ENCODE peak calls at places on chromosomes 6 and 20, in four cellular contexts. One of them, this sample, is unnamed.

GRCh38 chr20:19404836-19405235 is 192.4 kb downstream of the SLC24A3 start:
- DNase-seq in GM12878: no peak
- DNase-seq in K562: no peak
- DNase-seq in HepG2: no peak
- DNase-seq in this sample: no peak

GRCh38 chr20:17625246-17626051 is 55.6 kb downstream of the DSTN start:
- DNase-seq in HepG2: no peak
- DNase-seq in GM12878: no peak
- DNase-seq in K562: no peak
- DNase-seq in this sample: no peak

GRCh38 chr6:45116714-45117410 is 211.3 kb upstream of the RUNX2 start:
- DNase-seq in GM12878: no peak
- DNase-seq in HepG2: no peak
- DNase-seq in K562: no peak
- DNase-seq in this sample: no peak

GRCh38 chr6:2448826-2449571 is 203.6 kb upstream of the GMDS start:
- DNase-seq in K562: peak
- DNase-seq in GM12878: no peak
- DNase-seq in HepG2: peak
- DNase-seq in this sample: peak

GRCh38 chr20:62627901-62628612 is 14.2 kb upstream of the SLCO4A1 start:
- DNase-seq in GM12878: no peak
- DNase-seq in K562: no peak
- DNase-seq in HepG2: no peak
- DNase-seq in this sample: no peak

GRCh38 chr6:15596241-15596896 is 66.5 kb downstream of the DTNBP1 start:
- DNase-seq in HepG2: no peak
- DNase-seq in GM12878: no peak
- DNase-seq in K562: no peak
- DNase-seq in this sample: no peak

GRCh38 chr6:107635058-107635515 is 145.2 kb downstream of the SOBP start:
- DNase-seq in HepG2: no peak
- DNase-seq in K562: no peak
- DNase-seq in GM12878: no peak
- DNase-seq in this sample: no peak

GRCh38 chr20:63326314-63327228 is 33.6 kb downstream of the COL20A1 start:
- DNase-seq in HepG2: no peak
- DNase-seq in K562: no peak
- DNase-seq in GM12878: peak
- DNase-seq in this sample: no peak

GRCh38 chr20:35146299-35146921 is 726 bp downstream of the EDEM2 start:
- DNase-seq in GM12878: no peak
- DNase-seq in K562: peak
- DNase-seq in HepG2: peak
- DNase-seq in this sample: peak

GRCh38 chr20:8094415-8094818 is 37.6 kb upstream of the PLCB1 start:
- DNase-seq in HepG2: no peak
- DNase-seq in GM12878: no peak
- DNase-seq in K562: no peak
- DNase-seq in this sample: no peak

GRCh38 chr6:121837545-121838229 is 402.2 kb downstream of the GJA1 start:
- DNase-seq in HepG2: no peak
- DNase-seq in GM12878: no peak
- DNase-seq in K562: no peak
- DNase-seq in this sample: no peak

GRCh38 chr6:98724537-98724936 is 109.8 kb upstream of the POU3F2 start:
- DNase-seq in K562: no peak
- DNase-seq in HepG2: peak
- DNase-seq in GM12878: no peak
- DNase-seq in this sample: no peak

GRCh38 chr6:81362246-81362645 is 390.2 kb downstream of the TENT5A start:
- DNase-seq in HepG2: no peak
- DNase-seq in GM12878: no peak
- DNase-seq in K562: no peak
- DNase-seq in this sample: no peak

GRCh38 chr20:37988555-37988954 is 44.7 kb downstream of the TTI1 start:
- DNase-seq in HepG2: no peak
- DNase-seq in GM12878: no peak
- DNase-seq in K562: no peak
- DNase-seq in this sample: no peak

GRCh38 chr20:41242352-41242751 is 75.2 kb downstream of the ZHX3 start:
- DNase-seq in K562: no peak
- DNase-seq in GM12878: no peak
- DNase-seq in HepG2: peak
- DNase-seq in this sample: no peak

GRCh38 chr6:21240709-21241108 is 352.8 kb upstream of the SOX4 start:
- DNase-seq in GM12878: no peak
- DNase-seq in HepG2: peak
- DNase-seq in K562: no peak
- DNase-seq in this sample: no peak

GRCh38 chr6:109309917-109310316 is 72.3 kb downstream of the CD164 start:
- DNase-seq in GM12878: no peak
- DNase-seq in HepG2: no peak
- DNase-seq in K562: no peak
- DNase-seq in this sample: no peak

GRCh38 chr6:158561938-158562337 is 2.0 kb downstream of the TMEM181 start:
- DNase-seq in HepG2: no peak
- DNase-seq in K562: no peak
- DNase-seq in GM12878: no peak
- DNase-seq in this sample: no peak

GRCh38 chr6:36126553-36127458 is 3.5 kb upstream of the MAPK13 start:
- DNase-seq in GM12878: no peak
- DNase-seq in HepG2: peak
- DNase-seq in K562: no peak
- DNase-seq in this sample: no peak

GRCh38 chr20:38731738-38732113 is 7.4 kb downstream of the SLC32A1 start:
- DNase-seq in GM12878: no peak
- DNase-seq in K562: no peak
- DNase-seq in HepG2: no peak
- DNase-seq in this sample: no peak

GRCh38 chr20:62599216-62600110 is 42.8 kb upstream of the SLCO4A1 start:
- DNase-seq in GM12878: no peak
- DNase-seq in K562: no peak
- DNase-seq in HepG2: no peak
- DNase-seq in this sample: no peak

GRCh38 chr6:91716361-91716760 is 1129.5 kb upstream of the MAP3K7 start:
- DNase-seq in K562: no peak
- DNase-seq in HepG2: no peak
- DNase-seq in GM12878: no peak
- DNase-seq in this sample: no peak

GRCh38 chr6:1708141-1708540 is 98.4 kb downstream of the FOXC1 start:
- DNase-seq in HepG2: no peak
- DNase-seq in K562: no peak
- DNase-seq in GM12878: no peak
- DNase-seq in this sample: no peak

GRCh38 chr20:6034134-6034969 is 19.5 kb downstream of the LRRN4 start:
- DNase-seq in HepG2: no peak
- DNase-seq in GM12878: no peak
- DNase-seq in K562: no peak
- DNase-seq in this sample: no peak

GRCh38 chr6:117018771-117019170 is 141.7 kb downstream of the RFX6 start:
- DNase-seq in GM12878: no peak
- DNase-seq in K562: no peak
- DNase-seq in HepG2: no peak
- DNase-seq in this sample: no peak

GRCh38 chr6:170106906-170107525 is 183.9 kb downstream of the DLL1 start:
- DNase-seq in GM12878: no peak
- DNase-seq in K562: no peak
- DNase-seq in HepG2: no peak
- DNase-seq in this sample: no peak

GRCh38 chr6:13445005-13445743 is 42.2 kb downstream of the GFOD1 start:
- DNase-seq in GM12878: no peak
- DNase-seq in HepG2: no peak
- DNase-seq in K562: peak
- DNase-seq in this sample: peak

GRCh38 chr6:37103169-37104039 is 66.5 kb upstream of the PIM1 start:
- DNase-seq in HepG2: peak
- DNase-seq in GM12878: no peak
- DNase-seq in K562: peak
- DNase-seq in this sample: no peak

GRCh38 chr6:157281570-157281969 is 41.7 kb downstream of the TMEM242 start:
- DNase-seq in GM12878: no peak
- DNase-seq in K562: peak
- DNase-seq in HepG2: no peak
- DNase-seq in this sample: no peak

GRCh38 chr6:97674802-97675201 is 391.8 kb upstream of the MMS22L start:
- DNase-seq in K562: no peak
- DNase-seq in GM12878: no peak
- DNase-seq in HepG2: no peak
- DNase-seq in this sample: no peak

GRCh38 chr6:169627736-169628423 is 73.9 kb downstream of the WDR27 start:
- DNase-seq in GM12878: no peak
- DNase-seq in HepG2: no peak
- DNase-seq in K562: no peak
- DNase-seq in this sample: no peak

GRCh38 chr20:58867211-58867610 is 14.7 kb downstream of the GNAS start:
- DNase-seq in HepG2: no peak
- DNase-seq in GM12878: no peak
- DNase-seq in K562: no peak
- DNase-seq in this sample: no peak

GRCh38 chr20:61094581-61094980 is 157.5 kb upstream of the CDH4 start:
- DNase-seq in K562: no peak
- DNase-seq in GM12878: no peak
- DNase-seq in HepG2: no peak
- DNase-seq in this sample: no peak

GRCh38 chr6:165071906-165072305 is 237.5 kb downstream of the C6orf118 start:
- DNase-seq in K562: no peak
- DNase-seq in GM12878: no peak
- DNase-seq in HepG2: no peak
- DNase-seq in this sample: no peak

GRCh38 chr6:110523461-110524021 is 47.1 kb upstream of the SLC22A16 start:
- DNase-seq in GM12878: no peak
- DNase-seq in K562: no peak
- DNase-seq in HepG2: no peak
- DNase-seq in this sample: no peak

GRCh38 chr6:21185849-21186478 is 407.6 kb upstream of the SOX4 start:
- DNase-seq in K562: no peak
- DNase-seq in HepG2: no peak
- DNase-seq in GM12878: no peak
- DNase-seq in this sample: no peak

GRCh38 chr20:35312348-35312747 is 20.1 kb upstream of the FAM83C start:
- DNase-seq in HepG2: peak
- DNase-seq in K562: no peak
- DNase-seq in GM12878: peak
- DNase-seq in this sample: no peak

GRCh38 chr6:80332013-80332412 is 225.5 kb downstream of the BCKDHB start:
- DNase-seq in HepG2: no peak
- DNase-seq in K562: no peak
- DNase-seq in GM12878: no peak
- DNase-seq in this sample: no peak
- TF ChIP-seq FOXK2 in HepG2: no peak
- TF ChIP-seq FOXK2 in K562: no peak
- TF ChIP-seq FOXK2 in GM12878: no peak
- TF ChIP-seq FOXK2 in this sample: no peak

GRCh38 chr20:43740642-43741041 is 13.8 kb upstream of the GTSF1L start:
- DNase-seq in HepG2: no peak
- DNase-seq in K562: no peak
- DNase-seq in GM12878: no peak
- DNase-seq in this sample: no peak

GRCh38 chr20:43731927-43732326 is 5.1 kb upstream of the GTSF1L start:
- DNase-seq in HepG2: no peak
- DNase-seq in K562: no peak
- DNase-seq in GM12878: no peak
- DNase-seq in this sample: no peak

GRCh38 chr20:43739148-43739749 is 12.4 kb upstream of the GTSF1L start:
- DNase-seq in HepG2: no peak
- DNase-seq in GM12878: no peak
- DNase-seq in K562: no peak
- DNase-seq in this sample: no peak

GRCh38 chr20:43737925-43738324 is 11.1 kb upstream of the GTSF1L start:
- DNase-seq in GM12878: no peak
- DNase-seq in K562: no peak
- DNase-seq in HepG2: no peak
- DNase-seq in this sample: no peak

GRCh38 chr20:43736588-43737091 is 9.8 kb upstream of the GTSF1L start:
- DNase-seq in K562: peak
- DNase-seq in GM12878: peak
- DNase-seq in HepG2: no peak
- DNase-seq in this sample: no peak
- TF ChIP-seq FOXK2 in K562: no peak
- TF ChIP-seq FOXK2 in GM12878: no peak
- TF ChIP-seq FOXK2 in HepG2: no peak
- TF ChIP-seq FOXK2 in this sample: no peak

GRCh38 chr6:56370127-56370540 is 122.8 kb upstream of the COL21A1 start:
- DNase-seq in K562: peak
- DNase-seq in HepG2: peak
- DNase-seq in GM12878: no peak
- DNase-seq in this sample: peak

GRCh38 chr6:56375806-56376205 is 128.4 kb upstream of the COL21A1 start:
- DNase-seq in GM12878: no peak
- DNase-seq in HepG2: no peak
- DNase-seq in K562: no peak
- DNase-seq in this sample: no peak

GRCh38 chr6:56370591-56371198 is 123.3 kb upstream of the COL21A1 start:
- DNase-seq in HepG2: peak
- DNase-seq in K562: no peak
- DNase-seq in GM12878: peak
- DNase-seq in this sample: no peak

GRCh38 chr6:56374841-56375369 is 127.5 kb upstream of the COL21A1 start:
- DNase-seq in HepG2: no peak
- DNase-seq in K562: no peak
- DNase-seq in GM12878: no peak
- DNase-seq in this sample: no peak

GRCh38 chr6:56372621-56373020 is 125.2 kb upstream of the COL21A1 start:
- DNase-seq in GM12878: no peak
- DNase-seq in K562: no peak
- DNase-seq in HepG2: no peak
- DNase-seq in this sample: no peak
- TF ChIP-seq FOXK2 in GM12878: no peak
- TF ChIP-seq FOXK2 in K562: no peak
- TF ChIP-seq FOXK2 in HepG2: no peak
- TF ChIP-seq FOXK2 in this sample: no peak

GRCh38 chr6:40419377-40419776 is 167.8 kb downstream of the LRFN2 start:
- DNase-seq in GM12878: no peak
- DNase-seq in K562: no peak
- DNase-seq in HepG2: no peak
- DNase-seq in this sample: no peak
- TF ChIP-seq FOXK2 in GM12878: no peak
- TF ChIP-seq FOXK2 in K562: no peak
- TF ChIP-seq FOXK2 in HepG2: no peak
- TF ChIP-seq FOXK2 in this sample: no peak

DNA sequence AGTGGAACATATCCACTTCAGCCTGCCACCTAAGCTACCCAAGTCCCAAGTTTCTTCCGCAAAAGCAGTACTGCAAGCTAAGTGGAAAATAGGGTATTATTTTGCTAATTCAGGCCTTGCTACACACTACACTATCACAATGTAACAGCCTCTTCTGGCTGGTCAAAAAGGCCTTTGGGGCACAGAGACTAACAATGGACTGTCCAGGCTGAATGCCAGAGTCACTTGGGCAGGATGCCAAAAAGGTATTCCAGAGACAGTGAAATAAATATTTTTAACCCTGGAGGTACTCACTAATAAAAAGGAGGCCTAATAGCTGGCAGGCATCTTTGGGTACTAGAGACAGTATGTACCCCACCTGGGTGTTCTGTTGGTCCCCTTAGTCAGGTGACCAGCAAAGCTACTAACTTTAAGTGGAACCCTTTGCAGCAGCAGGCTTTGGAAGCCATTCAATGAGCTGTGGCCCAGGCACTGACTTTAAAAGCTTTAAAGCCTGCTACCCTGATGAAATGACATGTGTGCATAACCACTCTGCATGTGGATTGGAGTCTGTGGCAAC is 692.1 kb downstream of the HTR1B start:
- DNase-seq in HepG2: no peak
- DNase-seq in K562: no peak
- DNase-seq in GM12878: no peak
- DNase-seq in this sample: no peak
- TF ChIP-seq FOXK2 in HepG2: no peak
- TF ChIP-seq FOXK2 in K562: no peak
- TF ChIP-seq FOXK2 in GM12878: no peak
- TF ChIP-seq FOXK2 in this sample: no peak